ENCODE peak calls at places on chromosome 11, in eight cellular contexts. S is fibroblast of pulmonary artery, K is MM.1S, H is uterus, Y is pancreas, B is epithelial cell of esophagus, C is foreskin fibroblast, T is A549. W is an unnamed sample.

GRCh38 chr11:724063-724732 is 18.2 kb downstream of the EPS8L2 start:
- DNase-seq in B (no peak), H (no peak), S (no peak), T (no peak), K (no peak), C (no peak), Y (peak), W (no peak)

GRCh38 chr11:69320756-69321741 is 27.1 kb downstream of the MYEOV start:
- DNase-seq in H (no peak), B (no peak), C (peak), S (no peak), Y (no peak), T (no peak), K (no peak), W (no peak)

GRCh38 chr11:13277719-13278619 is at the start of gene BMAL1:
- DNase-seq in H (peak), S (peak), B (peak), C (no peak), K (peak), Y (peak), T (peak), W (peak)

GRCh38 chr11:123973816-123974215 is 3.8 kb downstream of the OR10S1 start:
- DNase-seq in B (peak), H (no peak), C (peak), Y (no peak), K (no peak), T (no peak), S (peak), W (no peak)

GRCh38 chr11:84722583-84723108 is 904.5 kb downstream of the DLG2 start:
- DNase-seq in S (no peak), C (no peak), K (peak), Y (no peak), H (no peak), T (no peak), B (no peak), W (no peak)

GRCh38 chr11:17395554-17395961 is 7.1 kb upstream of the KCNJ11 start:
- DNase-seq in C (no peak), B (no peak), T (no peak), K (no peak), S (no peak), Y (no peak), H (no peak), W (no peak)

GRCh38 chr11:95680169-95680929 is 109.2 kb downstream of the FAM76B start:
- DNase-seq in B (peak), S (peak), H (no peak), Y (no peak), T (no peak), K (peak), C (peak), W (no peak)

GRCh38 chr11:61119055-61119454 is 16.8 kb downstream of the CD5 start:
- DNase-seq in C (no peak), H (no peak), S (no peak), T (no peak), Y (no peak), B (no peak), K (no peak), W (no peak)

GRCh38 chr11:3781423-3781822 is 15.9 kb downstream of the NUP98 start:
- DNase-seq in Y (no peak), S (peak), B (peak), K (no peak), H (no peak), T (no peak), C (peak), W (no peak)

GRCh38 chr11:65434667-65435179 is 12.1 kb downstream of the NEAT1 start:
- DNase-seq in T (no peak), S (peak), K (no peak), Y (no peak), B (no peak), C (no peak), H (no peak), W (no peak)

GRCh38 chr11:43907028-43907966 is 26.7 kb downstream of the ALKBH3 start:
- DNase-seq in H (no peak), K (peak), C (no peak), B (peak), T (no peak), S (no peak), Y (no peak), W (no peak)

GRCh38 chr11:12995823-12996222 is 13.3 kb upstream of the RASSF10 start:
- DNase-seq in Y (no peak), H (no peak), K (no peak), C (no peak), S (no peak), T (no peak), B (no peak), W (no peak)

GRCh38 chr11:126072141-126072741 is 9.6 kb upstream of the CDON start:
- DNase-seq in K (no peak), T (no peak), Y (no peak), S (no peak), B (peak), C (no peak), H (no peak), W (no peak)

GRCh38 chr11:123475478-123475877 is 45.4 kb downstream of the GRAMD1B start:
- DNase-seq in B (peak), H (no peak), C (peak), T (peak), Y (no peak), S (peak), K (no peak), W (no peak)

GRCh38 chr11:122668562-122669090 is 13.1 kb downstream of the UBASH3B start:
- DNase-seq in C (peak), S (peak), T (peak), Y (no peak), H (no peak), B (peak), K (no peak), W (no peak)

GRCh38 chr11:119992171-119993051 is 145.5 kb downstream of the TRIM29 start:
- DNase-seq in H (no peak), K (no peak), B (no peak), C (no peak), Y (no peak), S (no peak), T (no peak), W (no peak)

GRCh38 chr11:63931045-63931444 is 7.8 kb upstream of the NAA40 start:
- DNase-seq in H (no peak), K (no peak), S (no peak), T (no peak), Y (no peak), C (no peak), B (no peak), W (no peak)

GRCh38 chr11:103964390-103964789 is 72.0 kb upstream of the DDI1 start:
- DNase-seq in T (no peak), H (no peak), S (no peak), K (no peak), B (no peak), Y (no peak), C (no peak), W (no peak)

GRCh38 chr11:70755410-70756158 is 357.3 kb downstream of the CTTN start:
- DNase-seq in K (peak), H (no peak), S (peak), T (peak), C (peak), B (peak), Y (peak), W (no peak)

GRCh38 chr11:125999234-125999880 is 53.5 kb downstream of the VSIG10L2 start:
- DNase-seq in T (no peak), C (no peak), S (no peak), B (no peak), Y (no peak), K (no peak), H (peak), W (no peak)

GRCh38 chr11:77471520-77472234 is 2.2 kb downstream of the PAK1 start:
- DNase-seq in B (peak), Y (peak), T (peak), C (no peak), H (no peak), S (no peak), K (peak), W (no peak)

GRCh38 chr11:63920126-63920869 is 3.3 kb upstream of the RCOR2 start:
- DNase-seq in K (no peak), H (no peak), C (no peak), B (no peak), Y (peak), T (no peak), S (peak), W (no peak)

GRCh38 chr11:75966546-75967287 is 151.7 kb downstream of the UVRAG start:
- DNase-seq in S (peak), T (peak), K (no peak), H (no peak), C (peak), B (peak), Y (no peak), W (no peak)

GRCh38 chr11:46557684-46558151 is 36.1 kb downstream of the AMBRA1 start:
- DNase-seq in B (peak), Y (no peak), H (no peak), S (no peak), T (no peak), C (peak), K (no peak), W (no peak)

GRCh38 chr11:123454060-123454651 is 24.1 kb downstream of the GRAMD1B start:
- DNase-seq in C (no peak), S (peak), H (no peak), K (no peak), Y (no peak), T (peak), B (peak), W (no peak)

GRCh38 chr11:115530752-115531151 is 26.5 kb upstream of the CADM1 start:
- DNase-seq in T (peak), S (no peak), K (no peak), C (no peak), Y (no peak), H (no peak), B (no peak), W (no peak)

GRCh38 chr11:61602775-61603569 is 22.1 kb upstream of the SYT7 start:
- DNase-seq in B (peak), K (no peak), T (no peak), H (peak), Y (peak), C (peak), S (peak), W (no peak)

GRCh38 chr11:44592125-44592643 is 26.7 kb downstream of the CD82 start:
- DNase-seq in T (no peak), H (no peak), C (peak), Y (no peak), B (no peak), K (no peak), S (peak), W (no peak)

GRCh38 chr11:112174789-112175595 is at the start of gene BCO2:
- DNase-seq in B (peak), T (peak), C (peak), S (peak), Y (peak), K (peak), H (peak), W (no peak)

GRCh38 chr11:110422306-110422924 is 7.3 kb upstream of the FDX1 start:
- DNase-seq in S (no peak), K (no peak), C (no peak), B (no peak), T (no peak), H (no peak), Y (no peak), W (no peak)

GRCh38 chr11:13109616-13110015 is 100.5 kb downstream of the RASSF10 start:
- DNase-seq in C (no peak), B (peak), K (no peak), Y (no peak), S (no peak), T (no peak), H (no peak), W (no peak)

GRCh38 chr11:8363924-8364323 is 100.2 kb upstream of the LMO1 start:
- DNase-seq in H (no peak), Y (no peak), T (no peak), S (peak), K (no peak), B (peak), C (no peak), W (no peak)

GRCh38 chr11:1263036-1263435 is 40.2 kb downstream of the MUC5B start:
- DNase-seq in H (no peak), S (no peak), K (no peak), Y (no peak), T (no peak), C (no peak), B (no peak), W (no peak)

GRCh38 chr11:74473382-74474201 is 6.2 kb upstream of the KCNE3 start:
- DNase-seq in C (no peak), K (no peak), T (no peak), H (no peak), S (no peak), Y (no peak), B (no peak), W (no peak)

GRCh38 chr11:74468521-74469280 is 1.4 kb upstream of the KCNE3 start:
- DNase-seq in Y (no peak), T (no peak), H (no peak), B (no peak), C (no peak), K (no peak), S (peak), W (no peak)

GRCh38 chr11:74472030-74472429 is 4.7 kb upstream of the KCNE3 start:
- DNase-seq in S (no peak), B (peak), T (no peak), H (no peak), K (no peak), Y (no peak), C (no peak), W (no peak)

GRCh38 chr11:74470526-74470925 is 3.2 kb upstream of the KCNE3 start:
- DNase-seq in H (no peak), C (no peak), B (no peak), Y (no peak), T (no peak), K (no peak), S (no peak), W (no peak)

DNA sequence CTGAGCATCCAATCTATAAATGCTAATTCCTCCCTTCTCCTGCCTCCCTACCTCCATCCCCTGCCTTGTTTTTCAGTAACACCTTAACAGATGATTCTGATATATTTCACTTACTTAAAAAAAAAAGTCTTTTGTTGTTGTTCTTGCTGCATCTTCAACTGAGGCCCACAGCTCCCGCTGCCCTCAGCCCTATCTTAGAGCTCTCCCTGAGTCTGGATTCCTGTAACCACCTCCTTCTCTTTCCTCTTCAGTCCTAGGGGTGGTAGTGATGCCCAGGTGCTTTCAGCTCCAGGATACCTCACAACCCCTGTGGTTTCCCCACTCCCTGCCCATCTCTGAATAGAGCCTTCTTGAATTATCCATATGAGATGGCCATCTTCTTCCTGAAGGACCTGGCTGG is 3.7 kb upstream of the KCNE3 start:
- DNase-seq in H (no peak), Y (no peak), T (no peak), K (no peak), C (no peak), S (no peak), B (no peak), W (no peak)
- H3K4me3 ChIP-seq in H (no peak), Y (no peak), T (no peak), K (no peak), C (no peak), S (no peak), B (no peak), W (no peak)

GRCh38 chr11:11400635-11401232 is 47.7 kb upstream of the CSNK2A3 start:
- DNase-seq in Y (no peak), S (no peak), T (no peak), K (no peak), H (no peak), B (no peak), C (no peak), W (no peak)
- TF ChIP-seq CTCF in Y (no peak), S (no peak), T (no peak), K (no peak), H (no peak), B (no peak), C (no peak), W (peak)

DNA sequence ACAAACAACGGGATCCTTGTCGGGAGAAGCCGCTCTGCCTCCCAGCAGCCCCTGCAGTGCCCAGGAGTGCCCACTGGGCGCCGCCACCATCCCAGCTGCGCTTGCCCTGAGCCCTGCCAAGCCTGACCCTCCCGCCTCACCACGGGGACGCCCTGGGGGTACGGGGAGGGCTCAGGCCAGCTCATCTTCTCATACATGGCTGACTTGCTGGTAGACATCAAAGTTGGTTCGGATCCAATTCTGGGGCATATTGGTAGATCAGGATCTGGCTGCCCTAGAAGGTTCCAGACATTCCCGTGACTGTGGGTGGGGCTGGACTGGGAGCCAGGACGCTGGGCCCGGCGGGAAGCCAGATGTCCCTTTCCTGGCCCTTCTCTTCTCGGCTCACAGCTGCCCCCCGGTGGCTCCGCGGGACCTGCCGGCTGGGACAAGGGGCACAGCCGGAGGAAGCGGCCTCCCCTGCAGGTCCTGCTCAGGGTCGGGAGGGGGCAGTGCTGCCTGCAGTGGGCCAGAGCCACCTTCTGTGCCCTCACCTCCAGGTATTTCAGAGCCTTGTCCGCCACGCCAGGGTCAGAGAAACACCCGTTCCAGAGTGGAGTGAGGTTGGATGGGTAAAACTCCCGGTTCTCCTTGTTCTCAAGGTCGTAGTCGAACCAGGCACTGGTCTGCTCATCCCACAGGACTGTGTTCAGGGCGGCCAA is 10.6 kb upstream of the TREH start:
- DNase-seq in K (peak), B (peak), Y (peak), S (peak), C (peak), T (peak), H (peak), W (no peak)
- H3K4me3 ChIP-seq in K (peak), B (peak), Y (peak), S (peak), C (peak), T (peak), H (peak), W (peak)

DNA sequence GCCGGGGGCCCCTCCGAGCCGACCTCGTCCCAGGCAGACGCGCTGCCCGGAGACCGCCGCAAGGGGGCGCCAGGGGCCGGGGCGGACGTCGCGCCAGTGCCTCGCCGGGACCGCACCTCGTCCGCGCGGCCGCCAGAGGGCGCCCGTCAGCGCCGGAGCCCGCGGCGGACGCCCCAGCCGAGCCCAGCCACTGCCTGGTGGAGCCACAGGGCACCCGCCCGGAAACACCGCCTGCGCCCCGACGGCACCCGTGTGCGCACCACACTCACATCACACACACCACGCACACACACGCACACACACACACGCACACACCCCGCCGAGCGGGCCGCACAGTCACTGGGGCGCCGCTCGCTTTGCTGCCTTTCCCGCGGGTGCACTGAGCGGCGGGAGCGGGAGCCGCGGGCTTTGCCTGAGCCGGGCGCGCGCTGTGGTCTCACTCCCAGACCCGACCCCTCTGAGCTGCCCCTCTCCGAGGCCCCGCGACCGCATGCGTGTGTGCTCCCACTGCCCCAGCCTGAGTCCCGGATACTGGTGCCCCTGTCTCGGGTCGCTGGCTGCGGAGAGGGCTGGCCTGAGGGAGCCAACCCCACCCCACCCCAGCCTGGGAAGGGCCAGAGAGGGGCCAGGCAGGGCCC is 449.3 kb downstream of the OPCML start:
- DNase-seq in Y (peak), K (peak), T (peak), B (peak), H (no peak), C (peak), S (peak), W (peak)
- TF ChIP-seq CTCF in Y (peak), K (peak), T (peak), B (peak), H (peak), C (peak), S (no peak), W (peak)

DNA sequence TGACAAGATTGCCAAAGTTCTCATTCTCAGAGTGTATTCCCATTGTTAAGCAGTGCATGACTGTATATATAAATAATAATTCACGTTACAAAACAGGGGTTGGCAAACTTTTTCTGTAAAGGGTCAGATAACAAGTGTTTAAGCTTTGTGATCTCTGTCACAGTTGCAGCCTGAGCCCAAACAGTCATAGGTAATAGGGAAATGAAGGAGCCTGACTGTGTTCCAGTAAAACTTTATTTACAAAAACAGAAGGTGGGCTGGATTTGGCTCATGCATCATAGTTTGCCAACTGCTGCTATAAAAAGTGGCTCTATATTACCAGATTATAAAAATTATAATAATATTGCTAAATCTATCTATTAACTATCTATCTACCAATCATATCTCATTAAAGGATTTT is 3.5 kb downstream of the MMP7 start:
- DNase-seq in T (no peak), Y (no peak), B (no peak), H (no peak), S (no peak), C (no peak), K (no peak), W (no peak)
- H3K4me3 ChIP-seq in T (no peak), Y (no peak), B (no peak), H (no peak), S (no peak), C (no peak), K (no peak), W (no peak)

GRCh38 chr11:9893474-9893873 is 229.6 kb downstream of the SWAP70 start:
- DNase-seq in H (no peak), B (no peak), Y (no peak), S (no peak), K (no peak), T (no peak), C (no peak), W (no peak)
- TF ChIP-seq CTCF in H (no peak), B (no peak), Y (no peak), S (no peak), K (no peak), T (no peak), C (no peak), W (no peak)

GRCh38 chr11:71935338-71935925 is 6.6 kb downstream of the RNF121 start:
- DNase-seq in K (no peak), S (no peak), H (no peak), T (no peak), C (no peak), Y (no peak), B (no peak), W (no peak)
- H3K4me3 ChIP-seq in K (no peak), S (no peak), H (no peak), T (no peak), C (no peak), Y (no peak), B (no peak), W (no peak)

W was measured in GM12864.